ENCODE peak calls at places on chromosome 12, in ten cellular contexts. K is RPMI7951, Q is foreskin fibroblast, S is adrenal gland, C is HCT116, X is ascending aorta, J is KG1, Z is NCI-H1105, T is MM.1S, G is BE2C. N is an unnamed sample.

GRCh38 chr12:1350055-1350933 is 244.1 kb downstream of the FBXL14 start:
- DNase-seq in K (peak), Q (peak), S (no peak), C (no peak), X (no peak), J (no peak), Z (no peak), T (no peak), G (no peak), N (no peak)

GRCh38 chr12:93970892-93971688 is 177.3 kb upstream of the PLXNC1 start:
- DNase-seq in K (peak), Q (peak), S (no peak), C (no peak), X (no peak), J (no peak), Z (no peak), T (no peak), G (peak), N (no peak)

GRCh38 chr12:68042212-68042699 is 53.0 kb downstream of the IFNG-AS1 start:
- DNase-seq in K (peak), Q (peak), S (no peak), C (no peak), X (no peak), J (no peak), Z (peak), T (no peak), G (no peak), N (no peak)

GRCh38 chr12:56461235-56462159 is 6.9 kb upstream of the SPRYD4 start:
- DNase-seq in K (peak), Q (peak), S (no peak), C (no peak), X (no peak), J (no peak), Z (no peak), T (no peak), G (no peak), N (no peak)

GRCh38 chr12:25556136-25556535 is 3.1 kb upstream of the LMNTD1 start:
- DNase-seq in K (no peak), Q (no peak), S (no peak), C (no peak), X (no peak), J (no peak), Z (no peak), T (no peak), G (no peak), N (no peak)

GRCh38 chr12:56311003-56311402 is 4.8 kb downstream of the CNPY2 start:
- DNase-seq in K (no peak), Q (no peak), S (no peak), C (no peak), X (no peak), J (no peak), Z (no peak), T (no peak), G (no peak), N (no peak)

GRCh38 chr12:84463756-84464495 is 448.7 kb downstream of the SLC6A15 start:
- DNase-seq in K (peak), Q (peak), S (no peak), C (no peak), X (no peak), J (no peak), Z (no peak), T (no peak), G (no peak), N (no peak)

GRCh38 chr12:69091447-69092022 is 147.8 kb upstream of the CPSF6 start:
- DNase-seq in K (no peak), Q (peak), S (no peak), C (no peak), X (no peak), J (no peak), Z (no peak), T (no peak), G (no peak), N (no peak)

GRCh38 chr12:105455250-105455649 is 124.8 kb downstream of the C12orf75 start:
- DNase-seq in K (no peak), Q (no peak), S (no peak), C (no peak), X (no peak), J (no peak), Z (no peak), T (no peak), G (no peak), N (no peak)

GRCh38 chr12:19775241-19775640 is 335.9 kb downstream of the AEBP2 start:
- DNase-seq in K (no peak), Q (no peak), S (no peak), C (no peak), X (no peak), J (no peak), Z (no peak), T (no peak), G (no peak), N (no peak)

GRCh38 chr12:124630791-124631313 is 63.4 kb upstream of the NCOR2 start:
- DNase-seq in K (no peak), Q (no peak), S (no peak), C (no peak), X (no peak), J (no peak), Z (no peak), T (no peak), G (no peak), N (no peak)

GRCh38 chr12:47909839-47910465 is 5.2 kb upstream of the VDR start:
- DNase-seq in K (no peak), Q (no peak), S (no peak), C (no peak), X (no peak), J (no peak), Z (no peak), T (no peak), G (no peak), N (no peak)

GRCh38 chr12:6370994-6371754 is 4.2 kb downstream of the SCNN1A start:
- DNase-seq in K (no peak), Q (peak), S (peak), C (peak), X (no peak), J (no peak), Z (peak), T (no peak), G (no peak), N (no peak)

N was measured in GM12891.